ENCODE peak calls at places on chromosome 15, in four cellular contexts. O is H9, W is amniotic stem cell, P is endothelial cell. E is an unnamed sample.

GRCh38 chr15:28051920-28052633 is 47.0 kb downstream of the OCA2 start:
- DNase-seq in O (no peak), W (no peak), P (no peak), E (no peak)

GRCh38 chr15:100730655-100731240 is 128.4 kb downstream of the ASB7 start:
- DNase-seq in O (no peak), W (no peak), P (no peak), E (peak)

GRCh38 chr15:89419370-89419984 is 76.9 kb downstream of the RHCG start:
- DNase-seq in O (peak), W (no peak), P (peak), E (peak)

GRCh38 chr15:55106155-55106554 is 90.6 kb downstream of the RSL24D1 start:
- DNase-seq in O (no peak), W (no peak), P (no peak), E (no peak)

GRCh38 chr15:101652783-101653430 is 726 bp upstream of the TM2D3 start:
- DNase-seq in O (no peak), W (no peak), P (no peak), E (no peak)

GRCh38 chr15:63463030-63463429 is 41.4 kb upstream of the USP3 start:
- DNase-seq in O (no peak), W (no peak), P (no peak), E (no peak)

GRCh38 chr15:64740361-64741170 is 34.8 kb downstream of the RBPMS2 start:
- DNase-seq in O (no peak), W (no peak), P (no peak), E (no peak)

GRCh38 chr15:63329567-63330350 is 51.9 kb downstream of the CA12 start:
- DNase-seq in O (no peak), W (no peak), P (no peak), E (peak)

GRCh38 chr15:65532738-65533051 is 2.4 kb downstream of the HACD3 start:
- DNase-seq in O (no peak), W (no peak), P (no peak), E (no peak)

GRCh38 chr15:77036537-77037474 is 34.1 kb downstream of the TSPAN3 start:
- DNase-seq in O (no peak), W (no peak), P (peak), E (peak)

GRCh38 chr15:90694987-90695386 is 22.2 kb upstream of the BLM start:
- DNase-seq in O (no peak), W (no peak), P (no peak), E (no peak)

GRCh38 chr15:101198820-101199219 is 53.0 kb downstream of the CHSY1 start:
- DNase-seq in O (no peak), W (no peak), P (no peak), E (no peak)

GRCh38 chr15:25235391-25235790 is 203.4 kb downstream of the UBE3A start:
- DNase-seq in O (no peak), W (no peak), P (no peak), E (no peak)

GRCh38 chr15:89496155-89497098 is at the start of gene RHCG:
- DNase-seq in O (peak), W (no peak), P (peak), E (peak)

GRCh38 chr15:101407439-101407838 is 82.1 kb downstream of the PCSK6 start:
- DNase-seq in O (no peak), W (no peak), P (no peak), E (no peak)

GRCh38 chr15:77400258-77400657 is 19.6 kb downstream of the PEAK1 start:
- DNase-seq in O (no peak), W (no peak), P (no peak), E (no peak)

GRCh38 chr15:62505761-62506160 is 340.7 kb upstream of the C2CD4B start:
- DNase-seq in O (no peak), W (no peak), P (no peak), E (no peak)

GRCh38 chr15:66089049-66089448 is 164.5 kb downstream of the MEGF11 start:
- DNase-seq in O (no peak), W (no peak), P (no peak), E (no peak)

GRCh38 chr15:83276661-83277060 is 7.8 kb downstream of the BNC1 start:
- DNase-seq in O (no peak), W (no peak), P (no peak), E (no peak)

GRCh38 chr15:29921130-29921601 is 98.9 kb upstream of the TJP1 start:
- DNase-seq in O (peak), W (no peak), P (peak), E (peak)

GRCh38 chr15:43281926-43282602 is 15.3 kb upstream of the TGM5 start:
- DNase-seq in O (no peak), W (no peak), P (no peak), E (no peak)

GRCh38 chr15:25725758-25726157 is 137.4 kb downstream of the ATP10A start:
- DNase-seq in O (no peak), W (no peak), P (no peak), E (peak)

GRCh38 chr15:71115567-71116351 is 488 bp downstream of the THSD4 start:
- DNase-seq in O (peak), W (peak), P (peak), E (peak)

GRCh38 chr15:69909719-69910444 is 187.8 kb downstream of the TLE3 start:
- DNase-seq in O (no peak), W (no peak), P (no peak), E (no peak)

GRCh38 chr15:52834379-52834778 is 44.2 kb upstream of the ONECUT1 start:
- DNase-seq in O (no peak), W (no peak), P (no peak), E (no peak)

GRCh38 chr15:32042269-32042996 is 12.1 kb downstream of the CHRNA7 start:
- DNase-seq in O (no peak), W (no peak), P (no peak), E (no peak)

GRCh38 chr15:36448418-36448817 is 131.0 kb upstream of the CDIN1 start:
- DNase-seq in O (no peak), W (no peak), P (no peak), E (no peak)

GRCh38 chr15:77889009-77889806 is 188.3 kb downstream of the TBC1D2B start:
- DNase-seq in O (no peak), W (no peak), P (no peak), E (no peak)

GRCh38 chr15:71807691-71808091 is 2.7 kb upstream of the NR2E3 start:
- DNase-seq in O (no peak), W (no peak), P (no peak), E (no peak)

E was measured in ecto neural progenitor cell.